ENCODE peak calls at places on chromosomes 3 and 15, in ten cellular contexts. E, J, I, C, O, V, H, S, G and N are unnamed samples.
A peak's percentile ranks its signal among the peaks of the same experiment; 100 is the strongest.

GRCh38 chr15:40906947-40907802 is 12.9 kb downstream of the VPS18 start:
- DNase-seq in E (peak; percentile 84), J (peak; percentile 60), I (no peak), C (no peak), O (no peak), V (peak; percentile 60), H (no peak), S (peak; percentile 43), G (peak; percentile 75), N (no peak)

GRCh38 chr3:195591852-195592251 is 8.1 kb upstream of the APOD start:
- DNase-seq in E (no peak), J (no peak), I (no peak), C (no peak), O (no peak), V (no peak), H (no peak), S (peak; percentile 70), G (no peak), N (no peak)

GRCh38 chr3:112746675-112747276 is 99.9 kb downstream of the CD200R1L start:
- DNase-seq in E (no peak), J (no peak), I (peak; percentile 5), C (no peak), O (no peak), V (no peak), H (no peak), S (peak; percentile 81), G (no peak), N (no peak)

GRCh38 chr15:48324949-48325348 is 6.3 kb upstream of the DUT start:
- DNase-seq in E (peak; percentile 34), J (no peak), I (no peak), C (no peak), O (no peak), V (peak; percentile 62), H (no peak), S (no peak), G (no peak), N (no peak)

GRCh38 chr3:13352621-13353131 is 67.4 kb downstream of the NUP210 start:
- DNase-seq in E (no peak), J (no peak), I (peak; percentile 46), C (no peak), O (no peak), V (no peak), H (no peak), S (peak; percentile 10), G (no peak), N (no peak)

GRCh38 chr3:16385151-16385550 is 120.1 kb downstream of the OXNAD1 start:
- DNase-seq in E (no peak), J (no peak), I (no peak), C (no peak), O (no peak), V (no peak), H (peak; percentile 27), S (no peak), G (no peak), N (no peak)

GRCh38 chr15:60626051-60626450 is 147.1 kb upstream of the ICE2 start:
- DNase-seq in E (no peak), J (no peak), I (no peak), C (no peak), O (no peak), V (no peak), H (no peak), S (no peak), G (no peak), N (no peak)

GRCh38 chr3:153290278-153291015 is 128.4 kb downstream of the RAP2B start:
- DNase-seq in E (peak; percentile 40), J (no peak), I (peak; percentile 3), C (no peak), O (no peak), V (no peak), H (no peak), S (peak; percentile 23), G (no peak), N (no peak)

GRCh38 chr3:35688826-35689225 is 49.5 kb downstream of the ARPP21 start:
- DNase-seq in E (no peak), J (no peak), I (no peak), C (no peak), O (no peak), V (no peak), H (no peak), S (no peak), G (no peak), N (no peak)

GRCh38 chr3:142633073-142633472 is 36.9 kb downstream of the PLS1 start:
- DNase-seq in E (no peak), J (no peak), I (no peak), C (no peak), O (no peak), V (no peak), H (no peak), S (no peak), G (no peak), N (no peak)

GRCh38 chr15:93466380-93466779 is 377.4 kb upstream of the RGMA start:
- DNase-seq in E (peak; percentile 38), J (no peak), I (no peak), C (no peak), O (no peak), V (no peak), H (no peak), S (no peak), G (no peak), N (no peak)

GRCh38 chr3:123119802-123120201 is 53.0 kb downstream of the PDIA5 start:
- DNase-seq in E (no peak), J (no peak), I (no peak), C (no peak), O (no peak), V (no peak), H (no peak), S (no peak), G (no peak), N (no peak)

GRCh38 chr3:164417955-164418354 is 660.3 kb downstream of the SI start:
- DNase-seq in E (no peak), J (no peak), I (no peak), C (no peak), O (no peak), V (no peak), H (no peak), S (peak; percentile 1), G (no peak), N (no peak)

GRCh38 chr3:151971194-151971771 is 97.8 kb downstream of the SUCNR1 start:
- DNase-seq in E (no peak), J (no peak), I (no peak), C (no peak), O (no peak), V (no peak), H (no peak), S (no peak), G (no peak), N (no peak)

GRCh38 chr3:134693804-134694203 is 43.0 kb upstream of the KY start:
- DNase-seq in E (no peak), J (no peak), I (no peak), C (no peak), O (no peak), V (no peak), H (no peak), S (no peak), G (no peak), N (no peak)

GRCh38 chr15:88309363-88309762 is 52.8 kb upstream of the NTRK3 start:
- DNase-seq in E (no peak), J (no peak), I (no peak), C (no peak), O (no peak), V (no peak), H (no peak), S (no peak), G (no peak), N (no peak)